ENCODE peak calls at places on chromosomes 16 and 17, in seven cellular contexts. K is nephron progenitor cell, N is thoracic aorta, Z is tibial artery, L is AG04449, U is ovary, R is HFFc6. W is an unnamed sample.

GRCh38 chr16:57533366-57533617 is 3.1 kb downstream of the CCDC102A start:
- DNase-seq in N (no peak), L (no peak), R (no peak), K (no peak), Z (no peak), U (no peak), W (no peak)

GRCh38 chr16:47234-47633 is 6.2 kb downstream of the POLR3K start:
- DNase-seq in U (no peak), N (no peak), L (no peak), Z (no peak), K (no peak), R (no peak), W (no peak)

GRCh38 chr16:86931410-86931941 is 353.1 kb downstream of the FOXL1 start:
- DNase-seq in L (peak; percentile 51), U (peak; percentile 25), K (no peak), N (peak; percentile 14), R (peak; percentile 53), Z (peak; percentile 47), W (no peak)

GRCh38 chr16:660132-660458 is 7.8 kb upstream of the RHOT2 start:
- DNase-seq in Z (no peak), K (no peak), U (no peak), N (no peak), L (no peak), R (no peak), W (no peak)

GRCh38 chr17:45908460-45908859 is 14.1 kb downstream of the MAPT start:
- DNase-seq in K (no peak), L (no peak), R (no peak), U (no peak), Z (no peak), N (no peak), W (no peak)

GRCh38 chr17:76686538-76687277 is 24.1 kb downstream of the MXRA7 start:
- DNase-seq in Z (no peak), U (peak; percentile 23), N (no peak), R (no peak), L (no peak), K (no peak), W (no peak)

GRCh38 chr17:74736423-74737298 is at the start of gene RAB37:
- DNase-seq in Z (no peak), K (peak; percentile 65), U (no peak), N (no peak), R (no peak), L (no peak), W (peak; percentile 56)

GRCh38 chr17:21530841-21531240 is 154.7 kb downstream of the KCNJ12 start:
- DNase-seq in R (no peak), U (no peak), K (no peak), L (no peak), Z (no peak), N (no peak), W (no peak)

GRCh38 chr16:29926675-29927522 is 873 bp upstream of the KCTD13 start:
- DNase-seq in K (peak; percentile 22), R (peak; percentile 7), N (no peak), Z (no peak), L (no peak), U (peak; percentile 32), W (no peak)

GRCh38 chr17:76672270-76672851 is 28.8 kb upstream of the ST6GALNAC1 start:
- DNase-seq in L (no peak), N (no peak), Z (no peak), U (no peak), K (no peak), R (no peak), W (no peak)

GRCh38 chr17:15092762-15093161 is 172.4 kb downstream of the PMP22 start:
- DNase-seq in Z (no peak), N (no peak), L (no peak), R (peak; percentile 29), K (no peak), U (no peak), W (no peak)

GRCh38 chr17:38465420-38466345 is 37.4 kb downstream of the ARHGAP23 start:
- DNase-seq in K (no peak), U (peak; percentile 73), N (peak; percentile 68), L (no peak), Z (peak; percentile 81), R (peak; percentile 81), W (no peak)

GRCh38 chr16:88365244-88365865 is 17.4 kb upstream of the ZNF469 start:
- DNase-seq in K (no peak), U (no peak), L (no peak), R (no peak), Z (no peak), N (no peak), W (no peak)

GRCh38 chr17:77726549-77726957 is 231.9 kb upstream of the TNRC6C start:
- DNase-seq in N (no peak), U (no peak), L (no peak), Z (no peak), R (no peak), K (no peak), W (no peak)

GRCh38 chr16:51507286-51507685 is 356.2 kb upstream of the SALL1 start:
- DNase-seq in U (no peak), K (no peak), L (no peak), N (no peak), Z (no peak), R (no peak), W (no peak)

GRCh38 chr17:81794074-81794476 is 9.9 kb upstream of the GCGR start:
- DNase-seq in N (no peak), U (no peak), L (no peak), K (no peak), Z (no peak), R (no peak), W (no peak)

DNA sequence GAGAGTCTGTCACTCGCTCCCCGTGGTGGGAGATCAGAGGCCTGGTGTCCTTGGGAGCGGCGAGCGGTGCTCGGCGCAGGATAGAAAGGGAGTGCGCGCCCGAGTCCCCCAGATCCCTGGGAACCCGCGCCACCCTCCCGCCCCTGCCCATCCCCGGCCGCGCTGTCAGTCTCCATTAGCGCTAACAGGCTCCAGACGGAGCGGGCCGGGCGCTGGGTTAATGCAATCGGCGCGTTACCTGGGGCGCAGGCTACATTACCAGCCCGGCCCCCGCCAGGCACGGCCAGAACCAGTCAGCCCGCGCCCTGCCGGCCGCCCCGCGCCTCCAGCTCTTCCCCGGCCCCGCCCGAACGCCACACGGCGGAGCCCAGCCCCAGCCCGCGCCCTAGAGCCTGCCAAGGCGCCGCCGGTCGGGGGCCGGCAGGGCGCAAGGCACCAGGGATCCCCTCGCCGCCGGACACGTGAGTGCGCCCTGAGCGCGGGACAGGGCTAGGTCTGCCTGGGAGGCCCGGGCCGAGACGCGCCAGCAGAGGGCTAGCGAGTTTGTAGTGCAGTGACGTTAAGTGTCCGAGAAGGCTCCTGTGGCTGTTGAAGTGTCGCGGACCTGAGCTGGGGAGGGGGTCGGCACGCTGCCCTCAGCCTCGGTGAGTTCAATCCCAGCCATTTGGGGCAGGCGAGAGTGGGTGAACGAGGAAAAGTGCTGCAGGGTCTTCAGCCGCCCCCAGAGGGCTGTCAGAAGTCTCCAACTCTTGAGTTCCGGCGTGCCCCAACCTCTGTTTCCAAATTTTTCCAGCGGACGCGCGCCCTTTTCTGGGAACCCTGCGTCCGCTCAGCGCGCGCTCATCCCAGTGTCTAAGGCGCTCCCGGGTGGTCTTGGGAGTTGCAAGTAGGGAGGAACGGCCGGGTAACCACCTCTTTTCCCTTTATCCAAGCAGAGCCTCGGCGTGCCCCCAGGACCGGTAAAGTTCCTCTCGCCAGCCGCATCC is at the start of gene SLC6A2:
- DNase-seq in N (no peak), K (peak; percentile 67), L (no peak), Z (no peak), U (no peak), R (no peak), W (peak; percentile 21)
- TF ChIP-seq CTCF in N (no peak), K (peak; percentile 28), L (no peak), Z (no peak), U (no peak), R (peak; percentile 27), W (peak; percentile 36)

GRCh38 chr17:17951524-17951923 is 20.7 kb downstream of the TOM1L2 start:
- DNase-seq in R (no peak), L (no peak), Z (no peak), N (no peak), U (no peak), K (no peak), W (no peak)

GRCh38 chr17:17954079-17954478 is 18.1 kb downstream of the TOM1L2 start:
- DNase-seq in L (no peak), Z (no peak), K (no peak), N (no peak), R (no peak), U (no peak), W (no peak)

GRCh38 chr17:17950806-17951205 is 21.4 kb downstream of the TOM1L2 start:
- DNase-seq in R (no peak), Z (no peak), K (no peak), U (no peak), N (no peak), L (no peak), W (no peak)

GRCh38 chr17:17950347-17950746 is 21.9 kb downstream of the TOM1L2 start:
- DNase-seq in R (no peak), U (no peak), N (no peak), L (no peak), K (no peak), Z (no peak), W (no peak)

GRCh38 chr17:17952691-17953090 is 19.5 kb downstream of the TOM1L2 start:
- DNase-seq in R (no peak), Z (no peak), U (no peak), K (no peak), N (no peak), L (no peak), W (no peak)
- TF ChIP-seq CTCF in R (no peak), Z (no peak), U (no peak), K (no peak), N (no peak), L (no peak), W (peak; percentile 27)

DNA sequence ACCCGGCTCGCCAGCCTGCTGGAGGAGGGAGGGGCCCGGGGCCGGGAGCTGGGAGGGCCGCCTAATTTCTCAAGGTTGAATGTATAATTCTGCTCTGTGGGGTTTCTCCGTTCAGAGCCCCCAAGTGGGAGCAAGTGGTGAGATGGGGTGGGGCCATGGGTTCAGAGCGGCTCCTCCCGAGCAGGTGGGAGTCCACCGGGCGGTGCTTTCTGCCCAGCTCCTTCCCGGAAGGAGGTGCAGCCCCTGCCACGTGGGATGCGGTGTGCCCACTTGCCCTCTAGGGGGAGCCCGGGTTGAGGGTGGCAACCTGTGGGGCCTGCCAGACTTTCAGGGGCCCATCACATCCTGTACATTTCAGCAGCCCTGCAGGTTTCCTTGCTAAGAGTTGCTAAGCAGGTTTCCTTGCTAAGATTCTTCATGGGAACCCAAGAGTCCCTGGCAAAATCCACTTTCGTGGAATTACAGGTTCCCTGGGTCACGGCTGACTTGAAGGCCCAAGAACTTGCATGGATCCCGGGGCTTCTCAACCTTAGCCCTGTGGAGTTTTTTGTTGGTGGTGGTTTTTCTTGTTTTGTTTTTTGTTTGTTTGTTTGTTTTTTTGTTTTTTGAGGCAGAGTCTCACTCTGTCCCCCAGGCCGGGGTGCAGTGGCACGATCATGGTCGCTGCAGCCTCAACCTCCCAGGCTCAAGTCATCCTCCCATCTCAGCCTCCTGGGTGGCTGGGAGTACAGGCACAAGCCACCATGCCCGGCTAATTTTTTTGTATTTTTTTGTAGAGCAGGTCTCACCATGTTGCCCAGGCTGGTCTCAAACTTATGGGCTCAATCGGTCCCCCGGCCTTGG is 196.6 kb upstream of the GSE1 start:
- DNase-seq in L (no peak), Z (peak; percentile 26), N (no peak), K (peak; percentile 68), R (peak; percentile 13), U (peak; percentile 53), W (no peak)
- TF ChIP-seq CTCF in L (peak; percentile 74), Z (peak; percentile 47), N (peak; percentile 46), K (peak; percentile 63), R (peak; percentile 84), U (no peak), W (peak; percentile 57)

GRCh38 chr16:4855371-4855770 is 8.1 kb downstream of the UBN1 start:
- DNase-seq in L (no peak), R (no peak), Z (no peak), U (peak; percentile 30), K (no peak), N (no peak), W (no peak)
- TF ChIP-seq CTCF in L (no peak), R (no peak), Z (no peak), U (no peak), K (no peak), N (no peak), W (no peak)